ENCODE peak calls at places on chromosomes 6 and 20, in ten cellular contexts. D is heart left ventricle, W is colonic mucosa, V is trophoblast cell, L is HFF-Myc, U is A673, S is aorta, Z is bronchial epithelial cell, C is AG09309, B is small intestine. N is an unnamed sample.

GRCh38 chr6:145688493-145688905 is 46.8 kb downstream of the EPM2A start:
- DNase-seq in D (no peak), W (no peak), V (no peak), L (no peak), U (no peak), S (no peak), Z (peak), C (no peak), B (no peak), N (peak)

GRCh38 chr20:37081717-37082289 is 14.0 kb downstream of the RBL1 start:
- DNase-seq in D (no peak), W (no peak), V (peak), L (no peak), U (peak), S (no peak), Z (no peak), C (no peak), B (no peak), N (no peak)

GRCh38 chr6:71383891-71384489 is 95.4 kb downstream of the OGFRL1 start:
- DNase-seq in D (no peak), W (no peak), V (peak), L (no peak), U (peak), S (no peak), Z (peak), C (no peak), B (no peak), N (no peak)

GRCh38 chr6:166957087-166957804 is 896 bp upstream of the RNASET2 start:
- DNase-seq in D (peak), W (peak), V (no peak), L (no peak), U (peak), S (no peak), Z (no peak), C (no peak), B (peak), N (no peak)

GRCh38 chr6:13813011-13813410 is 1.3 kb downstream of the MCUR1 start:
- DNase-seq in D (no peak), W (no peak), V (no peak), L (no peak), U (no peak), S (no peak), Z (peak), C (no peak), B (peak), N (no peak)

GRCh38 chr6:15266423-15266996 is 20.6 kb downstream of the JARID2 start:
- DNase-seq in D (peak), W (no peak), V (peak), L (no peak), U (peak), S (no peak), Z (no peak), C (no peak), B (no peak), N (no peak)

GRCh38 chr6:29925341-29926080 is 16.8 kb upstream of the HLA-A start:
- DNase-seq in D (peak), W (no peak), V (no peak), L (no peak), U (no peak), S (no peak), Z (peak), C (no peak), B (peak), N (no peak)

GRCh38 chr6:95293257-95293656 is 284.1 kb upstream of the MANEA start:
- DNase-seq in D (no peak), W (no peak), V (peak), L (no peak), U (no peak), S (no peak), Z (no peak), C (no peak), B (no peak), N (no peak)

GRCh38 chr6:73200735-73201134 is 24.6 kb downstream of the KHDC1L start:
- DNase-seq in D (no peak), W (no peak), V (no peak), L (no peak), U (peak), S (no peak), Z (no peak), C (no peak), B (no peak), N (no peak)

GRCh38 chr6:79946773-79947190 is 571 bp downstream of the ELOVL4 start:
- DNase-seq in D (no peak), W (peak), V (peak), L (no peak), U (peak), S (peak), Z (peak), C (no peak), B (no peak), N (no peak)

GRCh38 chr6:116557863-116558262 is 4.3 kb downstream of the CALHM4 start:
- DNase-seq in D (peak), W (no peak), V (no peak), L (peak), U (peak), S (no peak), Z (peak), C (peak), B (peak), N (peak)

GRCh38 chr6:169950558-169950957 is 199.1 kb downstream of the ERMARD start:
- DNase-seq in D (no peak), W (no peak), V (no peak), L (no peak), U (peak), S (peak), Z (peak), C (no peak), B (peak), N (no peak)

GRCh38 chr6:118860880-118861279 is 33.1 kb upstream of the ASF1A start:
- DNase-seq in D (no peak), W (no peak), V (no peak), L (no peak), U (no peak), S (no peak), Z (no peak), C (no peak), B (no peak), N (no peak)

GRCh38 chr6:78020586-78020985 is 367.7 kb downstream of the MEI4 start:
- DNase-seq in D (no peak), W (no peak), V (no peak), L (no peak), U (no peak), S (no peak), Z (no peak), C (no peak), B (no peak), N (no peak)

GRCh38 chr20:31841928-31842327 is 3.5 kb downstream of the FOXS1 start:
- DNase-seq in D (no peak), W (no peak), V (no peak), L (no peak), U (no peak), S (peak), Z (no peak), C (no peak), B (no peak), N (no peak)

GRCh38 chr6:103893082-103893481 is 966.6 kb downstream of the HACE1 start:
- DNase-seq in D (no peak), W (no peak), V (no peak), L (no peak), U (peak), S (no peak), Z (peak), C (no peak), B (no peak), N (peak)

GRCh38 chr6:905541-905940 is 212.6 kb upstream of the EXOC2 start:
- DNase-seq in D (no peak), W (no peak), V (no peak), L (no peak), U (no peak), S (no peak), Z (no peak), C (no peak), B (peak), N (no peak)

GRCh38 chr6:53628354-53629119 is 37.0 kb downstream of the KLHL31 start:
- DNase-seq in D (no peak), W (no peak), V (no peak), L (no peak), U (no peak), S (no peak), Z (peak), C (peak), B (no peak), N (peak)

GRCh38 chr6:133916650-133917151 is 27.8 kb downstream of the TCF21 start:
- DNase-seq in D (peak), W (peak), V (peak), L (peak), U (peak), S (peak), Z (peak), C (peak), B (peak), N (peak)

GRCh38 chr6:130670142-130670541 is 157.1 kb upstream of the SMLR1 start:
- DNase-seq in D (no peak), W (no peak), V (no peak), L (no peak), U (peak), S (no peak), Z (no peak), C (no peak), B (no peak), N (no peak)

GRCh38 chr6:53020005-53020744 is 25.1 kb upstream of the GSTA4 start:
- DNase-seq in D (no peak), W (no peak), V (no peak), L (no peak), U (no peak), S (no peak), Z (peak), C (no peak), B (peak), N (peak)

GRCh38 chr6:119874381-119874780 is 524.8 kb upstream of the MAN1A1 start:
- DNase-seq in D (no peak), W (no peak), V (no peak), L (no peak), U (no peak), S (no peak), Z (peak), C (no peak), B (no peak), N (no peak)

GRCh38 chr20:45833030-45833882 is at the start of gene SNX21:
- DNase-seq in D (peak), W (peak), V (peak), L (peak), U (peak), S (peak), Z (peak), C (peak), B (peak), N (peak)

GRCh38 chr6:85421963-85422362 is 27.9 kb upstream of the NT5E start:
- DNase-seq in D (no peak), W (no peak), V (peak), L (no peak), U (no peak), S (no peak), Z (no peak), C (peak), B (no peak), N (no peak)

GRCh38 chr6:130625825-130626500 is 201.2 kb upstream of the SMLR1 start:
- DNase-seq in D (no peak), W (no peak), V (no peak), L (peak), U (peak), S (no peak), Z (no peak), C (peak), B (no peak), N (no peak)

GRCh38 chr20:25050082-25050481 is 7.9 kb downstream of the ACSS1 start:
- DNase-seq in D (no peak), W (no peak), V (no peak), L (no peak), U (no peak), S (peak), Z (no peak), C (no peak), B (no peak), N (no peak)

GRCh38 chr20:25047766-25048165 is 10.2 kb downstream of the ACSS1 start:
- DNase-seq in D (no peak), W (no peak), V (no peak), L (no peak), U (no peak), S (peak), Z (no peak), C (no peak), B (peak), N (no peak)

GRCh38 chr20:25050501-25051350 is 7.2 kb downstream of the ACSS1 start:
- DNase-seq in D (peak), W (no peak), V (no peak), L (no peak), U (no peak), S (no peak), Z (no peak), C (no peak), B (no peak), N (no peak)

GRCh38 chr20:25048519-25048952 is 9.4 kb downstream of the ACSS1 start:
- DNase-seq in D (no peak), W (no peak), V (no peak), L (no peak), U (no peak), S (peak), Z (no peak), C (no peak), B (no peak), N (no peak)

DNA sequence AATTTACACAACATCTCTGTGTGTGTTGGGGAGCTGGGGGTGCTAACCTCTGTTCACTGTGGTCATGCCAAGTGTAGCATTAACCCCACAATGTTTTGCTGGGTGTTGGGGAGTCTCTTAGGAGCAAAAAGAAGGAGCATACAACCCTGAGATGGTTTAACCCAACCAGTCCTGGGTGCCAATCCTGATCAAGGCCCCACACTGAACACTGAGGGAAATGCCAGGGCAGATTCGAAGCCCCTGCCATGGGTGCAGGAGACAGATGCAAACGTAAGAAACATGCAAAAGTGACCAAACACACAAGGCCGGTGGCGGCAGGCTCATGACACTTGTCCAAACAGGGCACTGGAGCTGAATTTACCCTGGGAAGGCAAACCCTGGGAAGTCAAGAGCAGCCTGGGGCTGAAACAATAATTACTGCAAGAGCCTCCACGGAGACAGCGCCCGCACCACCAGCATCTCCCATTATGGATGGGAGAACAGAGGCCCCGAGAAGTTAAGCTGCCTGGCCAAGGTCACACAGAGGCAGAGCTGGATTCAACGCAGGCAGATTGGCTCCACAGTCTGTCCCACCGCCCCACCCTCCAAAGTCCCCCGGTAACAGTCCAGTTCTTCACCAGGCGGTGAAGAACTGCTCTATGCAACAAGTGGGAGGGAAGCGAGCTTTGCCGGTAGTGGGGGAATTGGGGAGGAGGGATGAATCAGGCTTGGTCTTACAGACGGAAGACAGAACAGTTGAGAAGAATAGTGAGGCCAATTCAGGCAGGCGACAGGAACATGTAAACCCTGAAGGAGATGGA is 8.5 kb downstream of the ACSS1 start:
- DNase-seq in D (peak), W (no peak), V (peak), L (no peak), U (no peak), S (peak), Z (no peak), C (no peak), B (no peak), N (no peak)
- H3K4me3 ChIP-seq in D (no peak), W (no peak), V (no peak), L (no peak), U (no peak), S (no peak), Z (no peak), C (no peak), B (no peak), N (no peak)

GRCh38 chr6:142942805-142943227 is 2.2 kb downstream of the HIVEP2 start:
- DNase-seq in D (no peak), W (no peak), V (peak), L (no peak), U (peak), S (no peak), Z (peak), C (no peak), B (peak), N (no peak)
- H3K4me3 ChIP-seq in D (no peak), W (no peak), V (no peak), L (no peak), U (no peak), S (no peak), Z (no peak), C (no peak), B (no peak), N (no peak)

GRCh38 chr20:50193851-50194830 is 3.5 kb downstream of the CEBPB start:
- DNase-seq in D (no peak), W (no peak), V (peak), L (no peak), U (no peak), S (no peak), Z (no peak), C (no peak), B (no peak), N (no peak)
- H3K4me3 ChIP-seq in D (peak), W (peak), V (no peak), L (peak), U (peak), S (peak), Z (peak), C (peak), B (peak), N (peak)

DNA sequence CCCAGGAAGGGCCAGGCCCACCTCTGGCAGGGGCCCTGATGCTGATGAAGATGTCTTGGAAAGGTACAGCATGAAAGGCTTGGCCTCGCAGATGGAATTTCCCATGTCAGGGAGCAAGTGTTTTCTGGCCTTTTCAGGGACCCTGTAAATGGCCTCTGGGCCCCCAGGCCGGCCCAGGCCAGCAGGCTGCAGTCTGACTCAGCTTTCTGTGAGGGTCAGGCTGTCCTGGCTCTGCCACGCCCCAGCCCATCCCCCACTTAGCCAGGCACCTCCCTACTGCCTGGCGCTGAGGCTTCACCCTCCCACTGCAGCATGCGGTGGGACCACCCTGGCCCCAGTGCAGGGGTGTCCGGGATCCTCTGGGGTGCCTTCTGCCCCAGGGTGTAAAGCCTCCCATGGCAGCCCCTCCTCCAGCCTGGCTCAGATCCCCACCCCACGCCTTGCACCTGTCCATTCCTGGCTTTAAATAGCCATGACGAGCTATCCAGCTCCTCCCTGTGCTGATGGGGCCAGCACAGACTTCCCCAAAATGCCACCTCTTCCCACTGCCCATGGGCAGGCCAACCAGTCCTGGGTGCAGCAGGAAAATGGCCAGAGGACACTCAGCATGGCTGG is 35.6 kb upstream of the GATA5 start:
- DNase-seq in D (no peak), W (no peak), V (no peak), L (no peak), U (no peak), S (no peak), Z (no peak), C (no peak), B (no peak), N (no peak)
- H3K4me3 ChIP-seq in D (no peak), W (no peak), V (no peak), L (no peak), U (no peak), S (no peak), Z (no peak), C (no peak), B (no peak), N (no peak)

GRCh38 chr6:48747471-48747870 is 636.5 kb upstream of the PTCHD4 start:
- DNase-seq in D (no peak), W (no peak), V (no peak), L (no peak), U (no peak), S (no peak), Z (no peak), C (no peak), B (no peak), N (no peak)
- H3K4me3 ChIP-seq in D (no peak), W (no peak), V (no peak), L (no peak), U (no peak), S (no peak), Z (no peak), C (no peak), B (no peak), N (no peak)

DNA sequence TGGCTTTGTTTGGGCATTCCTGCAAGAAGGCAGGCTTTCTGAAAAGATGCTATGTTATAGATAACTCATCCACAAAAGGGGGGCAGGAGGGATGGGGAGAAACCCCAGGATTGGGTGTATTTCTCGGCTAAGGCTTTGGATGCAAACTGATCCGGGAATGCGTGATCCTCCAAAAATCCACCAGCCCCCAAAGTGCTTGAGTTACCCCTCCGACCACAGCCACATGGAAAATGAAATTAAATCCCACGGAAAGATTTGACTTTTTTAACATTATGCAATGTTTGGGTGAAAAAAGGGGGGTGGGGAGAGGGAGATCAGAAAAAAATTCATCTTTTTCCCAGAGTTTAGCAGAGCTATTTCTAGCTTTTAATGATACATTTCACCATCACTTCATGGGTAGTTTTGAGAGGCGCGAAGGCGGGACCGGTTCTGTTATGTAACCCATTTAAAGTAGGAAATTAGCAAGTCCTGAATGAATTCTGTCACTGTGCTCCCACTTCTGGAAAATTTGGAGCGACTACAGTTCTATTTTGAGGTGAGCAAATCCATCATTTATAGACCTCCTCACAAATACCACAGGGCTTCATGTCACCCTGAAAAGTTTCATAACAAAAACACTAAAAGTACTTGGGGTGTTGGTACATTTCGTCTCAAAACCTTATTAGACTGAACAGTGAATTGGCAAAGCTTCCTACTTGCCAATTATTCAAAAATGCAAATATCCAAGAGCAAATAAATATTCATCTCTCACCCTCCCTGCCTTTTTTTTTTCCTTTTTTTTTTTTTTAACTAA is 51.9 kb upstream of the NFATC2 start:
- DNase-seq in D (no peak), W (no peak), V (no peak), L (no peak), U (no peak), S (no peak), Z (no peak), C (no peak), B (no peak), N (no peak)
- H3K4me3 ChIP-seq in D (peak), W (no peak), V (no peak), L (no peak), U (no peak), S (no peak), Z (no peak), C (no peak), B (no peak), N (no peak)

DNA sequence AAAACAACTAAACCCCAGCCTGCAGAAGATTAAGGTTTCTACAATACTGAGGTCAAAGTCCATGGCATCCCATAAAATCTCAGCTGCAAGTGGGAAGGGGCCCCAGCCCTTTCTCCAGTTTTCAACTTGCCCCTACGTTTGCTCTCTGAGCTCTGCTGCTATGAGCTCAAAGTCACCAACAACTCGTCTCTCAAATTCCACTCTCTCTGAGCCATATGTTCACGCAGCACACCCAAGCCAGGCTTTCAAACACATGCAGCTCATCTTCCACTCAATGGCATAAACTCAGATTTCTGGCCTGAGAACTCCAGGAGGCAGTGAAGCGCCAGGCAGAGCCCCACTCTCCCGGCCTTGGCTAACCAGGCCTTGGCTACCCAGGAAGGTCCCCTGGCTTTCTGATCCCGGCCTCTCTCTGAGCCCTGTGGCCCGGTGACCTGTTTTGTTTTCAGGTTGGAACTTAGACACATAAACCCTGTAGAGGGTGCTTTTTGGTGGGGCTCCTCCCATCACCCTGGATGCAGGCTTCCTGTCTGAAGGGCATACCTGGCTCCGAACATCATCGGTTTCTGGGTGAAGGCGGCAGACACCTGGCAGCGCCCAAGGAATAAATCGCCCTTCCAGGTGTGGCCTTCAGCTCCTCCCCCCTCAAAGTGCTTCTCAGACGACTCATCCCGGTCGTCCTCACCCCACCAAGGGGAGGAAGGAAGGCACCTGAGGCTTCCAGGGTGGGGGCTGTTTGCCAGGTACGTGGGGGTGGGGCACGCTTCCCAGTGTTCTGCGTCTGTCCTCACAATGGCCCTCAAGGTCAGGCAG is 12.4 kb downstream of the SLC22A23 start:
- DNase-seq in D (no peak), W (no peak), V (no peak), L (no peak), U (no peak), S (no peak), Z (no peak), C (no peak), B (no peak), N (no peak)
- H3K4me3 ChIP-seq in D (no peak), W (no peak), V (no peak), L (no peak), U (no peak), S (no peak), Z (no peak), C (no peak), B (no peak), N (no peak)